ENCODE peak calls at places on chromosomes 4 and X, in four cellular contexts. B, E, F and Z are unnamed samples.

GRCh38 chr4:114563536-114564315 is 34.9 kb upstream of the UGT8 start:
- DNase-seq in E (no peak), F (no peak), B (no peak), Z (peak; percentile 23)

GRCh38 chr4:56762484-56763250 is 58.8 kb downstream of the SPINK2 start:
- DNase-seq in E (no peak), F (no peak), B (no peak), Z (no peak)

GRCh38 chr4:113826431-113826830 is 64.9 kb upstream of the CAMK2D start:
- DNase-seq in E (peak; percentile 9), F (no peak), B (no peak), Z (no peak)

GRCh38 chrX:146224442-146224841 is 406.8 kb downstream of the SLITRK2 start:
- DNase-seq in F (no peak), E (no peak), B (no peak), Z (no peak)

GRCh38 chr4:77104405-77105292 is 28.9 kb upstream of the CCNI start:
- DNase-seq in F (peak; percentile 89), E (peak; percentile 53), B (peak; percentile 77), Z (peak; percentile 79)

GRCh38 chrX:37543324-37543723 is 28.1 kb upstream of the LANCL3 start:
- DNase-seq in F (peak; percentile 61), E (no peak), B (no peak), Z (no peak)

GRCh38 chrX:44428989-44429627 is 85.6 kb upstream of the EFHC2 start:
- DNase-seq in E (no peak), F (no peak), B (no peak), Z (no peak)

GRCh38 chr4:2272026-2272827 is 10.3 kb upstream of the MXD4 start:
- DNase-seq in F (no peak), E (no peak), B (no peak), Z (no peak)

GRCh38 chrX:150229030-150229429 is 134.1 kb upstream of the MAMLD1 start:
- DNase-seq in F (no peak), B (no peak), E (no peak), Z (no peak)

GRCh38 chr4:39362827-39363226 is 3.3 kb downstream of the RFC1 start:
- DNase-seq in F (no peak), B (no peak), E (no peak), Z (peak; percentile 75)

GRCh38 chr4:159298502-159298901 is 195.6 kb downstream of the RAPGEF2 start:
- DNase-seq in B (no peak), F (no peak), E (peak; percentile 39), Z (peak; percentile 27)

GRCh38 chrX:102934624-102935023 is 2.4 kb upstream of the RAB40AL start:
- DNase-seq in F (no peak), B (no peak), E (peak; percentile 51), Z (peak; percentile 40)

GRCh38 chr4:84648863-84649647 is 66.1 kb downstream of the CDS1 start:
- DNase-seq in F (no peak), E (no peak), B (no peak), Z (no peak)

GRCh38 chr4:38177792-38178665 is 217.8 kb downstream of the PTTG2 start:
- DNase-seq in E (peak; percentile 56), B (peak; percentile 91), F (peak; percentile 85), Z (no peak)

GRCh38 chr4:133866328-133866699 is 335.3 kb downstream of the PABPC4L start:
- DNase-seq in F (no peak), E (peak; percentile 1), B (no peak), Z (peak; percentile 43)

GRCh38 chr4:52958232-52958631 is 96.1 kb downstream of the RASL11B start:
- DNase-seq in E (no peak), B (no peak), F (no peak), Z (peak; percentile 19)

GRCh38 chr4:552059-552458 is 24.0 kb downstream of the TMEM271 start:
- DNase-seq in E (no peak), B (no peak), F (no peak), Z (no peak)

GRCh38 chr4:128337863-128338262 is 50.2 kb upstream of the PGRMC2 start:
- DNase-seq in F (no peak), B (no peak), E (no peak), Z (no peak)

GRCh38 chr4:128338634-128339355 is 51.2 kb upstream of the PGRMC2 start:
- DNase-seq in B (no peak), F (no peak), E (peak; percentile 87), Z (peak; percentile 96)

GRCh38 chr4:128345650-128346049 is 58.0 kb upstream of the PGRMC2 start:
- DNase-seq in F (no peak), B (no peak), E (no peak), Z (no peak)

GRCh38 chr4:128342762-128343161 is 55.1 kb upstream of the PGRMC2 start:
- DNase-seq in F (no peak), B (no peak), E (no peak), Z (no peak)

DNA sequence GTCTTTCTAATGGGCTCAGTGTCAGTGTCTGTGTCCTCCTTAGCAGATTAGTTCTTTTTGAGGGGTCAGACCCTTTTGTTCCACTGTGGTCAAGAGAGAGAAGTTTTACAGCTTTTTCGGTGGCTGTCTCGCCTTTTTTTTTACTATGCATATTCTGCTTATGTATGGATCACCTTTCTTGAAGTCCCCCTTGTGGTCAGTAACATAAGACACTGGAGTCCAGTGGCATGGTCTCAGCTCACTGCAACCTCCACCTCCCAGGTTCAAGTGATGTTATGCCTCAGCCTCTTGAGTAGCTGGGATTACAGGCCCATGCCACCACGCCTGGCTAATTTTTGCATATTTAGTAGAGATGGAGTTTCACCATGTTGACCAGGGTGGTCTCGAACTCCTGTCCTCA is 54.0 kb upstream of the PGRMC2 start:
- DNase-seq in B (no peak), F (no peak), E (no peak), Z (no peak)
- TF ChIP-seq CTCF in B (no peak), F (no peak), E (no peak), Z (no peak)

GRCh38 chrX:152638443-152638904 is 779 bp downstream of the GABRQ start:
- DNase-seq in B (no peak), F (no peak), E (no peak), Z (no peak)
- H3K4me3 ChIP-seq in B (no peak overlapping the region), F (no peak overlapping the region), E (no peak overlapping the region), Z (no peak overlapping the region)

GRCh38 chr4:109315818-109316217 is 13.4 kb upstream of the COL25A1 start:
- DNase-seq in E (peak; percentile 25), B (no peak), F (no peak), Z (peak; percentile 36)
- TF ChIP-seq CTCF in E (peak; percentile 25), B (no peak), F (no peak), Z (peak; percentile 64)

GRCh38 chr4:41203841-41204240 is 10.5 kb downstream of the APBB2 start:
- DNase-seq in F (no peak), E (no peak), B (no peak), Z (no peak)
- H3K4me3 ChIP-seq in F (no peak overlapping the region), E (no peak overlapping the region), B (no peak overlapping the region), Z (no peak overlapping the region)

GRCh38 chr4:152959080-152959479 is 23.0 kb downstream of the FHDC1 start:
- DNase-seq in E (no peak), B (no peak), F (no peak), Z (no peak)

GRCh38 chr4:152956650-152957436 is 20.7 kb downstream of the FHDC1 start:
- DNase-seq in E (peak; percentile 39), F (no peak), B (no peak), Z (peak; percentile 88)

GRCh38 chr4:152956167-152956566 is 20.0 kb downstream of the FHDC1 start:
- DNase-seq in F (no peak), E (no peak), B (no peak), Z (no peak)

GRCh38 chr4:152961041-152961751 is 25.1 kb downstream of the FHDC1 start:
- DNase-seq in F (no peak), E (no peak), B (no peak), Z (no peak)

GRCh38 chr4:152957437-152958185 is 21.5 kb downstream of the FHDC1 start:
- DNase-seq in F (no peak), B (peak; percentile 69), E (no peak), Z (peak; percentile 57)
- TF ChIP-seq CTCF in F (no peak), B (peak; percentile 25), E (no peak), Z (peak; percentile 47)

GRCh38 chrX:7117587-7117986 is 29.9 kb upstream of the STS start:
- DNase-seq in F (no peak), E (no peak), B (no peak), Z (no peak)
- H3K4me3 ChIP-seq in F (no peak overlapping the region), E (no peak overlapping the region), B (no peak overlapping the region), Z (no peak overlapping the region)

GRCh38 chr4:109296545-109296944 is 5.9 kb downstream of the COL25A1 start:
- DNase-seq in B (no peak), F (no peak), E (no peak), Z (peak; percentile 5)

GRCh38 chr4:109294468-109295020 is 7.9 kb downstream of the COL25A1 start:
- DNase-seq in F (no peak), B (no peak), E (peak; percentile 33), Z (peak; percentile 64)

GRCh38 chr4:109295081-109295480 is 7.4 kb downstream of the COL25A1 start:
- DNase-seq in E (no peak), F (no peak), B (no peak), Z (no peak)

GRCh38 chr4:109301691-109302365 is 630 bp downstream of the COL25A1 start:
- DNase-seq in E (no peak), B (no peak), F (no peak), Z (peak; percentile 2)

GRCh38 chr4:109298279-109299010 is 4.0 kb downstream of the COL25A1 start:
- DNase-seq in E (peak; percentile 20), F (no peak), B (no peak), Z (peak; percentile 52)
- TF ChIP-seq CTCF in E (peak; percentile 53), F (no peak), B (peak; percentile 36), Z (peak; percentile 77)

GRCh38 chr4:80171656-80172055 is 25.6 kb upstream of the PRDM8 start:
- DNase-seq in E (no peak), F (no peak), B (no peak), Z (no peak)

GRCh38 chr4:80173841-80174240 is 23.5 kb upstream of the PRDM8 start:
- DNase-seq in B (no peak), F (no peak), E (peak; percentile 77), Z (peak; percentile 34)

GRCh38 chr4:80173387-80173786 is 23.9 kb upstream of the PRDM8 start:
- DNase-seq in F (no peak), E (peak; percentile 91), B (no peak), Z (peak; percentile 54)

GRCh38 chr4:80172203-80172602 is 25.1 kb upstream of the PRDM8 start:
- DNase-seq in F (no peak), B (no peak), E (no peak), Z (no peak)

DNA sequence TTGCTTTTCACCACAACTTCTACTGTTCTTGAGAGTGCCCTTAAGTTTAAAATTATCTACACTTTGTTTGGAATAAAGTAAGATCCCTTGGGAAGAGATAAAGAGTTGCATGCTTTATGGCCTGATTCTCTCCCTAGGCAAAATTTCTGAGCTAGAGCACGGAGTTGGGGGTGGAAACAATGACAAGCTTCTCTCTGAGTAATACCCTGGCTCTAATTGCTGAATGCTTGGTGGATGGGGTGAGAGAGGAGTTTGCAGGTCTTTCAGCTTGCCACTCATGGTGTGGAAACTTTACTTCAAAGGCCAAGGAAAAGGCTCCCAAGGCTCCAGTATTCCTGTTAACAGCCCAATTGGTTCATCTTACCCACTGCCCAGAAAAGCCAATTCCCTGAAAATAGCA is 26.1 kb upstream of the PRDM8 start:
- DNase-seq in E (peak; percentile 68), B (no peak), F (no peak), Z (peak; percentile 35)
- H3K4me3 ChIP-seq in E (no peak overlapping the region), B (no peak overlapping the region), F (no peak overlapping the region), Z (no peak overlapping the region)

DNA sequence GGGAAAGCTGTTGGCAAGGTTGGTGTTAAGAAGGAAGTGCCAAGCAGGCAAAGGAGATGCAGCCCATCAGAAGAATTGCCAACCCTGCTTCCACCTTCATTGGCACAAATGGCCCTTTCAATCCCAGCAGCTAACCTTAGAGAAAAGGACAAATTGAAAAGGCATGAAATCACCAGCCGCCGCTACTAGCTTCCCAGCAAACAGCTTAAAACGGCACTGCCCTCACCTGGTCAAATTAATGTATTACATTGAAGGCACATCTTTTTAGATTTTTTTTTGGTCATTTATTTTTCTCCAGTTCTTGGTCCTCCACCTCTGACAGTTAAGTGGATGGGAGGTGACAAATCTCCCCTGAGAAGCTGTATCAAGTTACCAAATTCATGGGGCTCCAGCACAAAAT is 51.0 kb upstream of the NHSL2 start:
- DNase-seq in B (no peak), F (no peak), E (peak; percentile 50), Z (peak; percentile 49)
- TF ChIP-seq CTCF in B (peak; percentile 42), F (no peak), E (peak; percentile 33), Z (peak; percentile 63)